ENCODE peak calls at places on chromosomes 7 and 10, in six cellular contexts. One of them, this sample, is unnamed.

GRCh38 chr10:131942455-131942854 is 39.3 kb downstream of the BNIP3 start:
- DNase-seq in tibial artery: no peak
- DNase-seq in AG04450: no peak
- DNase-seq in IMR-90: no peak
- DNase-seq in suprapubic skin: no peak
- DNase-seq in ascending aorta: no peak
- DNase-seq in this sample: no peak

GRCh38 chr10:8439040-8439439 is 384.6 kb downstream of the GATA3 start:
- DNase-seq in ascending aorta: no peak
- DNase-seq in IMR-90: no peak
- DNase-seq in suprapubic skin: no peak
- DNase-seq in AG04450: no peak
- DNase-seq in tibial artery: no peak
- DNase-seq in this sample: no peak

GRCh38 chr7:100897111-100897608 is 1.5 kb upstream of the ACHE start:
- DNase-seq in AG04450: no peak
- DNase-seq in IMR-90: no peak
- DNase-seq in ascending aorta: no peak
- DNase-seq in tibial artery: no peak
- DNase-seq in suprapubic skin: no peak
- DNase-seq in this sample: no peak

GRCh38 chr7:95435422-95435780 is 573 bp upstream of the PON2 start:
- DNase-seq in ascending aorta: no peak
- DNase-seq in tibial artery: no peak
- DNase-seq in IMR-90: no peak
- DNase-seq in AG04450: no peak
- DNase-seq in suprapubic skin: no peak
- DNase-seq in this sample: no peak

GRCh38 chr7:50509459-50509858 is 55.7 kb downstream of the DDC start:
- DNase-seq in tibial artery: no peak
- DNase-seq in ascending aorta: no peak
- DNase-seq in suprapubic skin: no peak
- DNase-seq in AG04450: no peak
- DNase-seq in IMR-90: no peak
- DNase-seq in this sample: peak

GRCh38 chr10:25068152-25069058 is 52.0 kb downstream of the THNSL1 start:
- DNase-seq in ascending aorta: no peak
- DNase-seq in suprapubic skin: no peak
- DNase-seq in AG04450: peak
- DNase-seq in tibial artery: no peak
- DNase-seq in IMR-90: peak
- DNase-seq in this sample: peak

GRCh38 chr7:94584113-94584512 is 71.8 kb downstream of the SGCE start:
- DNase-seq in AG04450: no peak
- DNase-seq in ascending aorta: no peak
- DNase-seq in suprapubic skin: no peak
- DNase-seq in IMR-90: peak
- DNase-seq in tibial artery: no peak
- DNase-seq in this sample: peak

GRCh38 chr10:327889-328809 is 192.9 kb downstream of the ZMYND11 start:
- DNase-seq in suprapubic skin: no peak
- DNase-seq in ascending aorta: no peak
- DNase-seq in tibial artery: no peak
- DNase-seq in AG04450: no peak
- DNase-seq in IMR-90: no peak
- DNase-seq in this sample: no peak

GRCh38 chr10:24214762-24215161 is 5.8 kb downstream of the KIAA1217 start:
- DNase-seq in ascending aorta: no peak
- DNase-seq in IMR-90: no peak
- DNase-seq in suprapubic skin: no peak
- DNase-seq in tibial artery: no peak
- DNase-seq in AG04450: no peak
- DNase-seq in this sample: no peak

GRCh38 chr10:89590326-89590725 is 54.7 kb downstream of the PANK1 start:
- DNase-seq in ascending aorta: no peak
- DNase-seq in tibial artery: no peak
- DNase-seq in AG04450: no peak
- DNase-seq in IMR-90: no peak
- DNase-seq in suprapubic skin: no peak
- DNase-seq in this sample: no peak

GRCh38 chr7:14761506-14762296 is 140.8 kb downstream of the DGKB start:
- DNase-seq in ascending aorta: no peak
- DNase-seq in suprapubic skin: no peak
- DNase-seq in IMR-90: peak
- DNase-seq in AG04450: peak
- DNase-seq in tibial artery: no peak
- DNase-seq in this sample: peak

GRCh38 chr7:47596502-47597202 is 14.7 kb upstream of the TNS3 start:
- DNase-seq in suprapubic skin: no peak
- DNase-seq in IMR-90: no peak
- DNase-seq in tibial artery: peak
- DNase-seq in ascending aorta: peak
- DNase-seq in AG04450: no peak
- DNase-seq in this sample: no peak

GRCh38 chr7:149199234-149199990 is 4.1 kb downstream of the ZNF282 start:
- DNase-seq in suprapubic skin: no peak
- DNase-seq in AG04450: no peak
- DNase-seq in IMR-90: peak
- DNase-seq in tibial artery: peak
- DNase-seq in ascending aorta: no peak
- DNase-seq in this sample: no peak

GRCh38 chr7:121023683-121024507 is 35.4 kb downstream of the CPED1 start:
- DNase-seq in AG04450: no peak
- DNase-seq in suprapubic skin: no peak
- DNase-seq in IMR-90: peak
- DNase-seq in ascending aorta: no peak
- DNase-seq in tibial artery: no peak
- DNase-seq in this sample: peak

GRCh38 chr10:121154846-121155245 is 303.7 kb downstream of the WDR11 start:
- DNase-seq in IMR-90: no peak
- DNase-seq in ascending aorta: no peak
- DNase-seq in suprapubic skin: no peak
- DNase-seq in AG04450: no peak
- DNase-seq in tibial artery: no peak
- DNase-seq in this sample: no peak

GRCh38 chr7:54719974-54720373 is 39.0 kb downstream of the SEC61G start:
- DNase-seq in ascending aorta: no peak
- DNase-seq in IMR-90: no peak
- DNase-seq in AG04450: no peak
- DNase-seq in suprapubic skin: no peak
- DNase-seq in tibial artery: no peak
- DNase-seq in this sample: no peak

DNA sequence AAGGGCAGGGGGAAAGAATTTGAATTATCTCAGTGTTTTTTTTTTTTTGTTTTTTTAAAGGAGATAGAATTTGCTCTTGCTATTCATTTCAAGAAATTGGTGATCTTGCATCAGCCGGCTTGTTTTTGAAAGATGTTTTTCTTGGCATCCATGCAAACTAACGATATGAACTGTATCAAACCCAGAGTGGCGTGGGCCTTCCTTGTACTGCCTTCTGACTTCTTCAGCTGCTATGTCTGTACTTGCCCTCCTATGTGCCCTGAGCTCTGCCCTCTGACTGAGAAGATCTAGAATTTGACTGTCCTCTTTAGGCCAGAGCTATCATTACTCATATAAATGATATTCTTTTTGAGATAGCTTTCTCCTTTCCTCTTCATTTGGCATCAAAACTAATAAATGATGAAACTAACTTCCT is 183.1 kb downstream of the EXOC4 start:
- DNase-seq in suprapubic skin: no peak
- DNase-seq in tibial artery: no peak
- DNase-seq in IMR-90: peak
- DNase-seq in AG04450: peak
- DNase-seq in ascending aorta: no peak
- DNase-seq in this sample: peak
- H3K4me3 ChIP-seq in suprapubic skin: no peak
- H3K4me3 ChIP-seq in tibial artery: no peak
- H3K4me3 ChIP-seq in IMR-90: no peak
- H3K4me3 ChIP-seq in AG04450: no peak
- H3K4me3 ChIP-seq in ascending aorta: no peak
- H3K4me3 ChIP-seq in this sample: no peak

GRCh38 chr7:42617071-42617705 is 294.7 kb downstream of the C7orf25 start:
- DNase-seq in tibial artery: peak
- DNase-seq in ascending aorta: no peak
- DNase-seq in AG04450: no peak
- DNase-seq in suprapubic skin: no peak
- DNase-seq in IMR-90: no peak
- DNase-seq in this sample: no peak

GRCh38 chr7:42618649-42619315 is 293.1 kb downstream of the C7orf25 start:
- DNase-seq in ascending aorta: no peak
- DNase-seq in AG04450: no peak
- DNase-seq in suprapubic skin: no peak
- DNase-seq in tibial artery: no peak
- DNase-seq in IMR-90: no peak
- DNase-seq in this sample: no peak

GRCh38 chr7:42614636-42615035 is 297.2 kb downstream of the C7orf25 start:
- DNase-seq in suprapubic skin: no peak
- DNase-seq in tibial artery: no peak
- DNase-seq in IMR-90: no peak
- DNase-seq in ascending aorta: no peak
- DNase-seq in AG04450: no peak
- DNase-seq in this sample: no peak

GRCh38 chr7:42621543-42622219 is 290.2 kb downstream of the C7orf25 start:
- DNase-seq in IMR-90: no peak
- DNase-seq in suprapubic skin: no peak
- DNase-seq in AG04450: no peak
- DNase-seq in tibial artery: no peak
- DNase-seq in ascending aorta: no peak
- DNase-seq in this sample: no peak

GRCh38 chr7:42617781-42618457 is 294.0 kb downstream of the C7orf25 start:
- DNase-seq in AG04450: no peak
- DNase-seq in tibial artery: no peak
- DNase-seq in IMR-90: no peak
- DNase-seq in suprapubic skin: no peak
- DNase-seq in ascending aorta: no peak
- DNase-seq in this sample: no peak
- H3K4me3 ChIP-seq in AG04450: no peak
- H3K4me3 ChIP-seq in tibial artery: no peak
- H3K4me3 ChIP-seq in IMR-90: no peak
- H3K4me3 ChIP-seq in suprapubic skin: no peak
- H3K4me3 ChIP-seq in ascending aorta: no peak
- H3K4me3 ChIP-seq in this sample: no peak

GRCh38 chr7:130272456-130273080 is 5.9 kb downstream of the CPA2 start:
- DNase-seq in AG04450: no peak
- DNase-seq in IMR-90: no peak
- DNase-seq in ascending aorta: no peak
- DNase-seq in tibial artery: no peak
- DNase-seq in suprapubic skin: no peak
- DNase-seq in this sample: no peak
- H3K4me3 ChIP-seq in AG04450: no peak
- H3K4me3 ChIP-seq in IMR-90: no peak
- H3K4me3 ChIP-seq in ascending aorta: peak
- H3K4me3 ChIP-seq in tibial artery: peak
- H3K4me3 ChIP-seq in suprapubic skin: peak
- H3K4me3 ChIP-seq in this sample: no peak

DNA sequence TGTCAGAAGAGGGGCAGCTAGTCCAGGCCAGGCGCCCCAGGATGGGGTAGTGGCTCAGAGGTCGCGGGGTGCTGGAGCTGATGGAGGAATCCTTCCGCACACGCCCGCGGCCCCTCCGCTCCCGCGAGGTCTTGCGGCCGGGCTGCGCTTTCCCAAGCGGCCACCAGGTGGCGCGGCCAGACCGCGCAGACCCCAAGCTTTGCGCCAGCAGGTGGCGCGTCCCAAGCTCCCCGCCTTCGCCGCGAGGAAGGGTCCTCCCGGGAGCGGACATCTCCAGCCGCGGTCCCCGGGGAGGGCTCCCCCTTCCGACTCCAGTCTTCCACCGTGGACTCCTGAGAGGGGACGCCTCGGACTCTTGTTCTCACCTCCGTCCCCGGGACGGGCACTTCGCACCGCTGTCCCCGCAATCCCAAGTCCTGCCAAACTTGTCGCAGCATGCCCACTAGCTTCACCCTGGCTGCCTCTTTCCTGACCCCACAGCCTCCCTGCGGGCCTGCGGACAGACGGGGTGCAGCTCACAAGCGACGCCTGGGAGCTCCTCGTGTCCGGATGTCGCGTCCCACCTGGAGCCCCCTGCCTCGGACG is 19.4 kb downstream of the KCNK18 start:
- DNase-seq in suprapubic skin: no peak
- DNase-seq in AG04450: peak
- DNase-seq in ascending aorta: no peak
- DNase-seq in IMR-90: peak
- DNase-seq in tibial artery: no peak
- DNase-seq in this sample: peak
- H3K4me3 ChIP-seq in suprapubic skin: peak
- H3K4me3 ChIP-seq in AG04450: peak
- H3K4me3 ChIP-seq in ascending aorta: peak
- H3K4me3 ChIP-seq in IMR-90: peak
- H3K4me3 ChIP-seq in tibial artery: peak
- H3K4me3 ChIP-seq in this sample: peak

This sample was measured in fibroblast of mammary gland.